ENCODE peak calls at places on chromosomes 12 and 14, in eight cellular contexts. O, Q, C, R, J, X, G and Z are unnamed samples.
A peak's percentile ranks its signal among the peaks of the same experiment; 100 is the strongest.

GRCh38 chr14:104639889-104640548 is 35.4 kb upstream of the TMEM179 start:
- DNase-seq in O (peak; percentile 75), Q (peak; percentile 87), C (peak; percentile 57), R (peak; percentile 62), J (peak; percentile 48), X (no peak), G (no peak), Z (peak; percentile 28)

GRCh38 chr12:110717037-110717436 is 25.7 kb downstream of the PPP1CC start:
- DNase-seq in O (no peak), Q (no peak), C (no peak), R (no peak), J (no peak), X (no peak), G (no peak), Z (no peak)

GRCh38 chr12:121980211-121980891 is 41.3 kb upstream of the BCL7A start:
- DNase-seq in O (no peak), Q (no peak), C (no peak), R (no peak), J (no peak), X (no peak), G (no peak), Z (no peak)

GRCh38 chr12:16189849-16190248 is 87.6 kb downstream of the SLC15A5 start:
- DNase-seq in O (no peak), Q (peak; percentile 40), C (peak; percentile 21), R (no peak), J (no peak), X (no peak), G (no peak), Z (no peak)

GRCh38 chr12:52976574-52977071 is 27.7 kb downstream of the KRT18 start:
- DNase-seq in O (no peak), Q (no peak), C (no peak), R (no peak), J (no peak), X (no peak), G (no peak), Z (no peak)

GRCh38 chr12:14366211-14366762 is 805 bp downstream of the ATF7IP start:
- DNase-seq in O (peak; percentile 7), Q (peak; percentile 20), C (no peak), R (no peak), J (no peak), X (no peak), G (no peak), Z (no peak)

GRCh38 chr14:32925439-32925838 is 13.2 kb upstream of the NPAS3 start:
- DNase-seq in O (no peak), Q (no peak), C (no peak), R (no peak), J (no peak), X (no peak), G (no peak), Z (no peak)

GRCh38 chr12:104687823-104688573 is 231.2 kb downstream of the CHST11 start:
- DNase-seq in O (no peak), Q (no peak), C (no peak), R (no peak), J (no peak), X (no peak), G (no peak), Z (no peak)

GRCh38 chr12:75954076-75954475 is 77.5 kb downstream of the PHLDA1 start:
- DNase-seq in O (peak; percentile 96), Q (peak; percentile 78), C (no peak), R (peak; percentile 57), J (no peak), X (no peak), G (peak; percentile 40), Z (no peak)

GRCh38 chr12:14896477-14897184 is 11.0 kb upstream of the MGP start:
- DNase-seq in O (no peak), Q (peak; percentile 27), C (no peak), R (no peak), J (no peak), X (no peak), G (no peak), Z (no peak)

GRCh38 chr12:131604146-131604844 is 106.6 kb upstream of the SFSWAP start:
- DNase-seq in O (no peak), Q (no peak), C (no peak), R (no peak), J (no peak), X (no peak), G (no peak), Z (peak; percentile 37)

GRCh38 chr14:89890589-89890988 is 63.9 kb downstream of the EFCAB11 start:
- DNase-seq in O (no peak), Q (no peak), C (no peak), R (no peak), J (no peak), X (no peak), G (no peak), Z (no peak)

GRCh38 chr12:67747869-67748760 is 99.6 kb downstream of the DYRK2 start:
- DNase-seq in O (no peak), Q (peak; percentile 75), C (no peak), R (no peak), J (no peak), X (no peak), G (no peak), Z (no peak)

GRCh38 chr12:120640840-120641833 is 711 bp downstream of the CABP1 start:
- DNase-seq in O (peak; percentile 57), Q (peak; percentile 81), C (no peak), R (peak; percentile 57), J (peak; percentile 32), X (no peak), G (no peak), Z (peak; percentile 40)

GRCh38 chr12:41983896-41984295 is 160.8 kb downstream of the GXYLT1 start:
- DNase-seq in O (no peak), Q (no peak), C (no peak), R (no peak), J (no peak), X (no peak), G (no peak), Z (no peak)

GRCh38 chr14:44403194-44403593 is 103.9 kb downstream of the FSCB start:
- DNase-seq in O (no peak), Q (no peak), C (no peak), R (no peak), J (no peak), X (no peak), G (no peak), Z (no peak)